ENCODE peak calls at places on chromosomes 2 and 18, in six cellular contexts. I is PC-3, T is PC-9, B is mesendoderm, J is hepatocyte, F is GM23248. D is an unnamed sample.
A peak's percentile ranks its signal among the peaks of the same experiment; 100 is the strongest.

GRCh38 chr2:121210691-121211090 is 74.3 kb downstream of the TFCP2L1 start:
- DNase-seq in I (peak; percentile 86), T (no peak), B (peak; percentile 29), J (peak; percentile 55), F (no peak), D (no peak)

GRCh38 chr2:6946722-6947121 is 29.5 kb downstream of the RNF144A start:
- DNase-seq in I (peak; percentile 91), T (no peak), B (no peak), J (no peak), F (peak; percentile 89), D (peak; percentile 94)

GRCh38 chr2:178204987-178205386 is 10.7 kb downstream of the OSBPL6 start:
- DNase-seq in I (no peak), T (no peak), B (no peak), J (no peak), F (no peak), D (peak; percentile 21)

GRCh38 chr2:36780231-36780808 is 83.8 kb downstream of the VIT start:
- DNase-seq in I (peak; percentile 86), T (peak; percentile 14), B (peak; percentile 63), J (peak; percentile 74), F (peak; percentile 69), D (peak; percentile 47)

GRCh38 chr2:240479561-240479960 is 44.1 kb downstream of the GPC1 start:
- DNase-seq in I (no peak), T (no peak), B (no peak), J (peak; percentile 2), F (no peak), D (no peak)

GRCh38 chr2:112482309-112483046 is 522 bp downstream of the TTL start:
- DNase-seq in I (peak; percentile 41), T (peak; percentile 45), B (peak; percentile 56), J (peak; percentile 50), F (peak; percentile 69), D (peak; percentile 62)

GRCh38 chr2:99653433-99653832 is 163.6 kb upstream of the REV1 start:
- DNase-seq in I (no peak), T (no peak), B (no peak), J (no peak), F (no peak), D (no peak)

GRCh38 chr2:181309576-181309975 is 147.6 kb upstream of the ITGA4 start:
- DNase-seq in I (no peak), T (no peak), B (no peak), J (no peak), F (no peak), D (no peak)

GRCh38 chr2:105617631-105618350 is 126.9 kb upstream of the NCK2 start:
- DNase-seq in I (peak; percentile 90), T (peak; percentile 4), B (no peak), J (peak; percentile 68), F (no peak), D (no peak)

GRCh38 chr2:172445851-172446250 is 18.5 kb downstream of the ITGA6 start:
- DNase-seq in I (peak; percentile 22), T (no peak), B (no peak), J (no peak), F (no peak), D (peak; percentile 62)

GRCh38 chr2:145503511-145503910 is 983.6 kb upstream of the ZEB2 start:
- DNase-seq in I (no peak), T (no peak), B (peak; percentile 37), J (peak; percentile 4), F (peak; percentile 15), D (no peak)

GRCh38 chr2:234060236-234060635 is 9.7 kb downstream of the SPP2 start:
- DNase-seq in I (no peak), T (no peak), B (no peak), J (no peak), F (no peak), D (no peak)

GRCh38 chr2:157428500-157429175 is 15.3 kb downstream of the CYTIP start:
- DNase-seq in I (no peak), T (no peak), B (no peak), J (no peak), F (no peak), D (no peak)

GRCh38 chr2:43524180-43524965 is 71.5 kb downstream of the THADA start:
- DNase-seq in I (peak; percentile 32), T (no peak), B (no peak), J (peak; percentile 7), F (peak; percentile 20), D (peak; percentile 80)

GRCh38 chr2:61645911-61646310 is 107.8 kb upstream of the XPO1 start:
- DNase-seq in I (peak; percentile 56), T (no peak), B (no peak), J (no peak), F (peak; percentile 90), D (peak; percentile 95)

GRCh38 chr2:18435425-18436037 is 124.9 kb downstream of the RDH14 start:
- DNase-seq in I (peak; percentile 82), T (peak; percentile 25), B (peak; percentile 63), J (peak; percentile 79), F (peak; percentile 70), D (peak; percentile 82)

GRCh38 chr2:233814063-233814435 is 35.9 kb downstream of the MROH2A start:
- DNase-seq in I (no peak), T (no peak), B (peak; percentile 33), J (no peak), F (no peak), D (no peak)

GRCh38 chr2:42105330-42106256 is 57.8 kb downstream of the PKDCC start:
- DNase-seq in I (no peak), T (no peak), B (no peak), J (no peak), F (no peak), D (no peak)

GRCh38 chr2:42108852-42109251 is 60.3 kb upstream of the EML4 start:
- DNase-seq in I (no peak), T (no peak), B (no peak), J (no peak), F (no peak), D (no peak)

GRCh38 chr2:42106257-42106816 is 58.5 kb downstream of the PKDCC start:
- DNase-seq in I (no peak), T (no peak), B (no peak), J (no peak), F (no peak), D (no peak)

GRCh38 chr2:42104621-42105020 is 56.8 kb downstream of the PKDCC start:
- DNase-seq in I (no peak), T (no peak), B (no peak), J (no peak), F (no peak), D (no peak)

GRCh38 chr2:42107249-42108042 is 59.6 kb downstream of the PKDCC start:
- DNase-seq in I (no peak), T (no peak), B (no peak), J (no peak), F (no peak), D (no peak)
- H3K4me1 ChIP-seq in I (peaks cover 12% of the 10 kb centered on the region), T (peaks cover 53% of the 10 kb centered on the region), B (peaks cover 6% of the 10 kb centered on the region), J (peaks cover 19% of the 10 kb centered on the region), F (peaks cover 5% of the 10 kb centered on the region), D (no peaks in the 10 kb centered on the region)

DNA sequence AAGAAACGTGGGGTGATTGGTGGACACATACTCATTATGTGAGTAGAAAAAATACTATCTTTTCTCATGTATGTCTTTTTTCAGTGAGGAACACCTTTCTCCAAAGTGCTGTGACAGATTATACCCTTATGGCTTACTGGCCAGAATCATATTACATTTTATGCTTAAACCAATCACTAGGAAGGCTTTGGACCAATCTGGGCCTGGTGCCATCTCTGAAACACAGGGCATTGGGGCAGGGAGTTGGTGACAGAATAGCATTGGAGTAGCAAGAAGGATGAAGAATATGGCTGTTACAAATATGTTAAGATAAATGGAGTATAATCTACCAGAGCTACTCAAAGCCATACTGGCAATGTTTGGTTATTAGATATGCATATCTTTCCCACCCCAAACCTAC is 10.2 kb downstream of the UGP2 start:
- DNase-seq in I (peak; percentile 15), T (no peak), B (no peak), J (no peak), F (no peak), D (no peak)
- H3K79me2 ChIP-seq in I (peaks cover 90% of the 10 kb centered on the region), T (peaks cover 91% of the 10 kb centered on the region), B (peaks cover 68% of the 10 kb centered on the region), J (peaks cover 100% of the 10 kb centered on the region), F (peaks cover 100% of the 10 kb centered on the region), D (peaks cover 87% of the 10 kb centered on the region)

GRCh38 chr2:207144191-207144795 is 21.5 kb downstream of the KLF7 start:
- DNase-seq in I (no peak), T (no peak), B (no peak), J (no peak), F (no peak), D (no peak)

GRCh38 chr2:207143131-207143473 is 22.6 kb downstream of the KLF7 start:
- DNase-seq in I (no peak), T (no peak), B (no peak), J (no peak), F (no peak), D (no peak)

GRCh38 chr2:207142461-207142860 is 23.3 kb downstream of the KLF7 start:
- DNase-seq in I (no peak), T (no peak), B (peak; percentile 81), J (no peak), F (peak; percentile 57), D (no peak)

GRCh38 chr2:207141381-207141780 is 24.4 kb downstream of the KLF7 start:
- DNase-seq in I (no peak), T (no peak), B (no peak), J (no peak), F (no peak), D (no peak)

DNA sequence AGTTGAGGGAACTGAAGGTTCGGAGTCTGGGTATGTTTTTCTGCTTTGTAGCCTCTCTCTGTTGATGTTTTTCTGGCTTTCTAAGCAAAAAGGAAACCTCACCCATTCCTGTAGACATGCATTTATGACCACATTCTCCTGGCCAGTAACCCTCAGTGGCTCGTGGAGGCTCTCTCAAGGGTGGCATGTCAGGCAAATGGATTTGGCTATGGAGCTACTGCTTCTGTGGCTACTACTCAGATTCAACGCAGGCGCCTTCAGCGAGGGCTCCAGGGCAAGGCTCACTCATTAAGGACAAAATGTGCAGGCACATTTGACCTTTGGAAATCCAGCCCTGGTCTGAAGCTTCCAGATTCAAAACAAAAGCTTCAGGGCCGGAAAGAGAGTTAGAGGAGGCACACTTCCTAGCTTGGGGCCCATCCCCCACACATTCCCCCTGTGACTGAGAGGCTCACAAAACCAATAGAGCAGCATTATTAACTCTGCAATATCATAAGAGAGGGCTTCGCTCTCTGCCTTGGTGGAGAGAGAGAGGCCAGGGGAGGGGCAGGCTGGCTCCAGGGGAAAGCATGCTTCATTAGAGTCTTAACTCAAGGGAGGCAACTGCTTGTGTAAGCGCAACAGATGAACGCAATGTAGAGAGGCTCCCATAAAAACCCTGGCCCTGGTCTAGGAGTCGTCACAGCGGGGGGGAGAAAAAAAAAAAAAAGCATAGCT is 22.1 kb downstream of the KLF7 start:
- DNase-seq in I (no peak), T (no peak), B (peak; percentile 68), J (peak; percentile 56), F (peak; percentile 88), D (peak; percentile 79)
- H3K4me1 ChIP-seq in I (peaks cover 6% of the 10 kb centered on the region), T (no peaks in the 10 kb centered on the region), B (peaks cover 28% of the 10 kb centered on the region), J (peaks cover 25% of the 10 kb centered on the region), F (peaks cover 63% of the 10 kb centered on the region), D (peaks cover 10% of the 10 kb centered on the region)

DNA sequence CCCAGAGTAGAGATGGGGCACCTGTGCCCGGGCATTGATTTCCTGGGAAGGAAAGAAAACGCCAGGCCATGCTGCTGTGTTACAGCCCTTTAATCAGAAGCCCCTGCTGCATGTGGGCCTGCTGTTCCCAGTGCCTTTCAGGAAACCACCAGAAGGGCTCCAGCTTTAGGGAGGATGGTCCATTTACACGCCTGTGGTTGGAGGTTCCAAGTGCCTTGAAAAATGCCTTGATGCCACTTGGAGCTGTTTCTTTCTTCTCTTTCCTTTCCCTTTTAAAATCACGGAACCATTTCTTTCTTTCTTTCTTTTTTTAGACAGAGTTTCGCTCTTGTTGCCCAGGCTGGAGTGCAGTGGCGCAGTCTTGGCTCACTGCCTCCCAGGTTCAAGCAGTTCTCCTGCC is 60.5 kb downstream of the AGAP1 start:
- DNase-seq in I (no peak), T (no peak), B (no peak), J (no peak), F (no peak), D (no peak)
- H3K79me2 ChIP-seq in I (peaks cover 98% of the 10 kb centered on the region), T (peaks cover 100% of the 10 kb centered on the region), B (peaks cover 56% of the 10 kb centered on the region), J (peaks cover 93% of the 10 kb centered on the region), F (peaks cover 99% of the 10 kb centered on the region), D (peaks cover 12% of the 10 kb centered on the region)

GRCh38 chr18:9066817-9067306 is 35.6 kb upstream of the NDUFV2 start:
- DNase-seq in I (no peak), T (no peak), B (no peak), J (no peak), F (no peak), D (no peak)
- H3K4me1 ChIP-seq in I (peaks cover 14% of the 10 kb centered on the region), T (peaks cover 40% of the 10 kb centered on the region), B (no peaks in the 10 kb centered on the region), J (no peaks in the 10 kb centered on the region), F (no peaks in the 10 kb centered on the region), D (no peaks in the 10 kb centered on the region)

D was measured in fibroblast of lung.